ENCODE peak calls at places on chromosome 17, in seven cellular contexts. One of them, this sample, is unnamed.

GRCh38 chr17:64343833-64344637 is 46.6 kb downstream of the PECAM1 start:
- DNase-seq in choroid plexus epithelial cell: peak
- DNase-seq in AG04449: peak
- DNase-seq in stomach: peak
- DNase-seq in kidney: peak
- DNase-seq in A549: peak
- DNase-seq in A673: peak
- DNase-seq in this sample: peak

GRCh38 chr17:81687770-81688541 is 4.1 kb downstream of the HGS start:
- DNase-seq in A549: no peak
- DNase-seq in AG04449: no peak
- DNase-seq in stomach: no peak
- DNase-seq in choroid plexus epithelial cell: no peak
- DNase-seq in kidney: peak
- DNase-seq in A673: no peak
- DNase-seq in this sample: no peak

GRCh38 chr17:78883533-78884131 is 19.4 kb downstream of the CEP295NL start:
- DNase-seq in stomach: peak
- DNase-seq in A673: peak
- DNase-seq in kidney: peak
- DNase-seq in A549: peak
- DNase-seq in choroid plexus epithelial cell: peak
- DNase-seq in AG04449: peak
- DNase-seq in this sample: peak

GRCh38 chr17:62653831-62654829 is 26.7 kb downstream of the MRC2 start:
- DNase-seq in kidney: peak
- DNase-seq in stomach: peak
- DNase-seq in A549: no peak
- DNase-seq in AG04449: no peak
- DNase-seq in choroid plexus epithelial cell: peak
- DNase-seq in A673: no peak
- DNase-seq in this sample: peak

GRCh38 chr17:17032131-17032692 is 10.0 kb upstream of the MPRIP start:
- DNase-seq in kidney: peak
- DNase-seq in stomach: peak
- DNase-seq in choroid plexus epithelial cell: peak
- DNase-seq in A549: peak
- DNase-seq in A673: no peak
- DNase-seq in AG04449: peak
- DNase-seq in this sample: peak

GRCh38 chr17:75130632-75131277 is 787 bp downstream of the NT5C start:
- DNase-seq in A673: peak
- DNase-seq in AG04449: no peak
- DNase-seq in kidney: peak
- DNase-seq in stomach: peak
- DNase-seq in A549: peak
- DNase-seq in choroid plexus epithelial cell: peak
- DNase-seq in this sample: peak

GRCh38 chr17:82963104-82963950 is 116.1 kb upstream of the METRNL start:
- DNase-seq in AG04449: no peak
- DNase-seq in A673: peak
- DNase-seq in stomach: peak
- DNase-seq in A549: peak
- DNase-seq in kidney: peak
- DNase-seq in choroid plexus epithelial cell: peak
- DNase-seq in this sample: peak

GRCh38 chr17:385195-385835 is 32.7 kb upstream of the RPH3AL start:
- DNase-seq in choroid plexus epithelial cell: no peak
- DNase-seq in AG04449: no peak
- DNase-seq in A549: peak
- DNase-seq in stomach: peak
- DNase-seq in A673: peak
- DNase-seq in kidney: peak
- DNase-seq in this sample: no peak

GRCh38 chr17:1177099-1177996 is 2.4 kb downstream of the ABR start:
- DNase-seq in A673: peak
- DNase-seq in AG04449: no peak
- DNase-seq in stomach: no peak
- DNase-seq in A549: no peak
- DNase-seq in choroid plexus epithelial cell: peak
- DNase-seq in kidney: no peak
- DNase-seq in this sample: peak

GRCh38 chr17:77427471-77427991 is 286.8 kb downstream of the SEC14L1 start:
- DNase-seq in A549: peak
- DNase-seq in AG04449: peak
- DNase-seq in A673: no peak
- DNase-seq in choroid plexus epithelial cell: peak
- DNase-seq in kidney: peak
- DNase-seq in stomach: no peak
- DNase-seq in this sample: peak

GRCh38 chr17:50865060-50865867 is 890 bp downstream of the TOB1 start:
- DNase-seq in choroid plexus epithelial cell: peak
- DNase-seq in AG04449: no peak
- DNase-seq in A673: peak
- DNase-seq in stomach: peak
- DNase-seq in kidney: peak
- DNase-seq in A549: peak
- DNase-seq in this sample: peak

GRCh38 chr17:73469311-73469710 is 157.5 kb upstream of the CDC42EP4 start:
- DNase-seq in choroid plexus epithelial cell: no peak
- DNase-seq in AG04449: no peak
- DNase-seq in A673: no peak
- DNase-seq in kidney: no peak
- DNase-seq in A549: no peak
- DNase-seq in stomach: no peak
- DNase-seq in this sample: no peak

GRCh38 chr17:64097196-64097936 is 32.6 kb downstream of the ERN1 start:
- DNase-seq in choroid plexus epithelial cell: peak
- DNase-seq in A673: no peak
- DNase-seq in kidney: no peak
- DNase-seq in AG04449: no peak
- DNase-seq in A549: no peak
- DNase-seq in stomach: no peak
- DNase-seq in this sample: peak

GRCh38 chr17:4706121-4706520 is 2.2 kb upstream of the PELP1 start:
- DNase-seq in kidney: no peak
- DNase-seq in A673: no peak
- DNase-seq in choroid plexus epithelial cell: peak
- DNase-seq in stomach: no peak
- DNase-seq in A549: no peak
- DNase-seq in AG04449: no peak
- DNase-seq in this sample: peak

GRCh38 chr17:50161023-50161910 is 4.5 kb upstream of the SGCA start:
- DNase-seq in A549: peak
- DNase-seq in stomach: peak
- DNase-seq in A673: peak
- DNase-seq in AG04449: no peak
- DNase-seq in kidney: peak
- DNase-seq in choroid plexus epithelial cell: peak
- DNase-seq in this sample: peak

GRCh38 chr17:6110592-6110991 is 40.4 kb downstream of the WSCD1 start:
- DNase-seq in A673: no peak
- DNase-seq in choroid plexus epithelial cell: no peak
- DNase-seq in A549: peak
- DNase-seq in kidney: no peak
- DNase-seq in AG04449: no peak
- DNase-seq in stomach: no peak
- DNase-seq in this sample: no peak

GRCh38 chr17:74027539-74027938 is 175.9 kb upstream of the RPL38 start:
- DNase-seq in AG04449: no peak
- DNase-seq in stomach: no peak
- DNase-seq in A549: no peak
- DNase-seq in choroid plexus epithelial cell: no peak
- DNase-seq in A673: no peak
- DNase-seq in kidney: peak
- DNase-seq in this sample: no peak

GRCh38 chr17:50927287-50927686 is 61.1 kb upstream of the TOB1 start:
- DNase-seq in kidney: peak
- DNase-seq in stomach: no peak
- DNase-seq in AG04449: no peak
- DNase-seq in A549: no peak
- DNase-seq in A673: no peak
- DNase-seq in choroid plexus epithelial cell: no peak
- DNase-seq in this sample: no peak

GRCh38 chr17:36463916-36464764 is 22.3 kb upstream of the ZNHIT3 start:
- DNase-seq in A549: peak
- DNase-seq in choroid plexus epithelial cell: peak
- DNase-seq in AG04449: no peak
- DNase-seq in A673: peak
- DNase-seq in kidney: peak
- DNase-seq in stomach: peak
- DNase-seq in this sample: peak

GRCh38 chr17:292016-292415 is 60.6 kb downstream of the RPH3AL start:
- DNase-seq in stomach: no peak
- DNase-seq in AG04449: no peak
- DNase-seq in kidney: peak
- DNase-seq in A549: no peak
- DNase-seq in A673: no peak
- DNase-seq in choroid plexus epithelial cell: no peak
- DNase-seq in this sample: no peak

GRCh38 chr17:42891539-42892152 is 9.0 kb upstream of the G6PC1 start:
- DNase-seq in A673: no peak
- DNase-seq in stomach: peak
- DNase-seq in choroid plexus epithelial cell: peak
- DNase-seq in kidney: peak
- DNase-seq in A549: no peak
- DNase-seq in AG04449: no peak
- DNase-seq in this sample: no peak

GRCh38 chr17:66250686-66251085 is 21.5 kb upstream of the APOH start:
- DNase-seq in AG04449: no peak
- DNase-seq in A549: no peak
- DNase-seq in A673: no peak
- DNase-seq in choroid plexus epithelial cell: no peak
- DNase-seq in kidney: no peak
- DNase-seq in stomach: no peak
- DNase-seq in this sample: no peak

GRCh38 chr17:7318121-7318860 is 3.1 kb upstream of the GPS2 start:
- DNase-seq in AG04449: no peak
- DNase-seq in A673: no peak
- DNase-seq in stomach: no peak
- DNase-seq in kidney: no peak
- DNase-seq in A549: no peak
- DNase-seq in choroid plexus epithelial cell: no peak
- DNase-seq in this sample: no peak

GRCh38 chr17:44829558-44830358 is at the start of gene GJC1:
- DNase-seq in kidney: peak
- DNase-seq in stomach: no peak
- DNase-seq in AG04449: no peak
- DNase-seq in A673: peak
- DNase-seq in choroid plexus epithelial cell: no peak
- DNase-seq in A549: peak
- DNase-seq in this sample: no peak

GRCh38 chr17:44830359-44831269 is 527 bp upstream of the GJC1 start:
- DNase-seq in A549: peak
- DNase-seq in kidney: peak
- DNase-seq in stomach: no peak
- DNase-seq in AG04449: no peak
- DNase-seq in choroid plexus epithelial cell: peak
- DNase-seq in A673: peak
- DNase-seq in this sample: no peak

GRCh38 chr17:44828919-44829557 is 1.0 kb downstream of the GJC1 start:
- DNase-seq in choroid plexus epithelial cell: peak
- DNase-seq in A673: peak
- DNase-seq in kidney: no peak
- DNase-seq in stomach: no peak
- DNase-seq in AG04449: no peak
- DNase-seq in A549: peak
- DNase-seq in this sample: peak

GRCh38 chr17:44826123-44826790 is 3.8 kb downstream of the GJC1 start:
- DNase-seq in A673: no peak
- DNase-seq in kidney: no peak
- DNase-seq in stomach: no peak
- DNase-seq in choroid plexus epithelial cell: no peak
- DNase-seq in A549: no peak
- DNase-seq in AG04449: no peak
- DNase-seq in this sample: no peak

GRCh38 chr17:44827863-44828262 is 2.2 kb downstream of the GJC1 start:
- DNase-seq in A549: no peak
- DNase-seq in choroid plexus epithelial cell: no peak
- DNase-seq in stomach: no peak
- DNase-seq in AG04449: no peak
- DNase-seq in kidney: no peak
- DNase-seq in A673: no peak
- DNase-seq in this sample: no peak
- H3K4me3 ChIP-seq in A549: no peak
- H3K4me3 ChIP-seq in choroid plexus epithelial cell: no peak
- H3K4me3 ChIP-seq in stomach: peak
- H3K4me3 ChIP-seq in AG04449: peak
- H3K4me3 ChIP-seq in kidney: no peak
- H3K4me3 ChIP-seq in A673: peak
- H3K4me3 ChIP-seq in this sample: peak

GRCh38 chr17:40314557-40314953 is 5.6 kb downstream of the RARA start:
- DNase-seq in kidney: peak
- DNase-seq in AG04449: no peak
- DNase-seq in A549: peak
- DNase-seq in choroid plexus epithelial cell: peak
- DNase-seq in stomach: peak
- DNase-seq in A673: peak
- DNase-seq in this sample: peak
- TF ChIP-seq CTCF in kidney: no peak
- TF ChIP-seq CTCF in AG04449: no peak
- TF ChIP-seq CTCF in A549: peak
- TF ChIP-seq CTCF in choroid plexus epithelial cell: no peak
- TF ChIP-seq CTCF in stomach: no peak
- TF ChIP-seq CTCF in A673: no peak
- TF ChIP-seq CTCF in this sample: no peak

DNA sequence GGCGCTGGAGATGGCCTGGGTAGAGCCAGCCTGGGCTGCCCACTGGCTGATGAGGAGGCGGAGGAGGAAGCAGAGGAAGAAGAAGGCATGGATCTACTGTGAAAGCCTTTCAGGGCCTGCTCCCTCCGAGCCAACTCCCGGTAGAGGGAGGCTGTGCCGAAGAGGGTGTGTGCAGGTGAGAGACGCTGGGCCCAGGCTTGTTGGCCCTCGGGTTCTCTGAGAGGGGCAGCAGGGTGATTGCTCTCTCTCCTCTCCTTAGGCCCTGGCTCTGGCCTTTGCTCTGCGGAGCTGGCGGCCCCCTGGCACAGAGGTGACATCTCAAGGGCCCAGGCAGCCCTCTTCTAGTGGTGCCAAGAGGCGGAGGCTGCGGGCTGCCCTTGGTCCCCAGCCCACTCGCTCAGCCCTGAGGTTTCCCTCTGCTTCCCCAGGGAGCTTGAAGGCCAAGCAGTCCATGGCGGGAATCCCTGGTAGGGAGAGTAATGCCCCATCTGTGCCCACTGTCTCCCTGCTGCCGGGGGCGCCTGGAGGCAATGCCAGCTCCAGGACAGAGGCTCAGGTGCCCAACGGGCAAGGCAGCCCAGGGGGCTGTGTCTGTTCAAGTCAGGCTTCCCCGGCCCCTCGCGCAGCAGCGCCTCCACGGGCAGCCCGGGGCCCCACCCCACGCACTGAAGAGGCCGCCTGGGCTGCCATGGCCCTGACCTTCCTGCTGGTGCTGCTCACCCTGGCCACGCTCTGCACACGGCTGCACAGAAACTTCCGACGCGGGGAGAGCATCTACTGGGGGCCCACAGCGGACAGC is 3.6 kb downstream of the TP53I13 start:
- DNase-seq in choroid plexus epithelial cell: no peak
- DNase-seq in A673: no peak
- DNase-seq in stomach: peak
- DNase-seq in kidney: peak
- DNase-seq in A549: no peak
- DNase-seq in AG04449: no peak
- DNase-seq in this sample: no peak
- H3K4me3 ChIP-seq in choroid plexus epithelial cell: peak
- H3K4me3 ChIP-seq in A673: no peak
- H3K4me3 ChIP-seq in stomach: peak
- H3K4me3 ChIP-seq in kidney: no peak
- H3K4me3 ChIP-seq in A549: no peak
- H3K4me3 ChIP-seq in AG04449: no peak
- H3K4me3 ChIP-seq in this sample: no peak

GRCh38 chr17:79991924-79992656 is 43.6 kb downstream of the TBC1D16 start:
- DNase-seq in AG04449: no peak
- DNase-seq in A549: peak
- DNase-seq in choroid plexus epithelial cell: peak
- DNase-seq in A673: no peak
- DNase-seq in stomach: peak
- DNase-seq in kidney: no peak
- DNase-seq in this sample: no peak
- TF ChIP-seq CTCF in AG04449: no peak
- TF ChIP-seq CTCF in A549: peak
- TF ChIP-seq CTCF in choroid plexus epithelial cell: no peak
- TF ChIP-seq CTCF in A673: no peak
- TF ChIP-seq CTCF in stomach: no peak
- TF ChIP-seq CTCF in kidney: no peak
- TF ChIP-seq CTCF in this sample: no peak